ENCODE peak calls at places on chromosomes 4 and X, in nine cellular contexts. O is foreskin fibroblast; E is heart left ventricle; R is GM12892; Q is activated CD4-positive, alpha-beta T cell treated with anti-CD3 and anti-CD28 coated beads, Interleukin-2, amount 50 U/mL, for 24 hours; F is GM04503; D is DMS79; K is memory B cell; N is activated CD4-positive, CD25-positive, alpha-beta regulatory T cell treated with anti-CD3 and anti-CD28 coated beads, Interleukin-2, amount 50 U/mL, for 72 hours. I is an unnamed sample.

GRCh38 chr4:107757860-107758476 is 37.9 kb upstream of the PAPSS1 start:
- DNase-seq in O (no peak), E (no peak), R (no peak), Q (no peak), F (peak; percentile 10), D (no peak), K (no peak), N (no peak), I (no peak)

GRCh38 chrX:126167560-126167959 is 1.5 kb upstream of the DCAF12L2 start:
- DNase-seq in O (no peak), E (no peak), R (no peak), Q (no peak), F (no peak), D (no peak), K (no peak), N (no peak), I (no peak)

GRCh38 chr4:185868983-185869938 is 57.3 kb upstream of the SORBS2 start:
- DNase-seq in O (no peak), E (no peak), R (no peak), Q (no peak), F (no peak), D (no peak), K (no peak), N (no peak), I (no peak)

GRCh38 chr4:37562592-37562991 is 123.6 kb downstream of the RELL1 start:
- DNase-seq in O (no peak), E (no peak), R (no peak), Q (no peak), F (no peak), D (no peak), K (no peak), N (no peak), I (no peak)

GRCh38 chr4:76214269-76214628 is 625 bp upstream of the SCARB2 start:
- DNase-seq in O (no peak), E (no peak), R (no peak), Q (no peak), F (no peak), D (no peak), K (no peak), N (no peak), I (no peak)

GRCh38 chrX:19388064-19388679 is 44.4 kb downstream of the PDHA1 start:
- DNase-seq in O (no peak), E (no peak), R (no peak), Q (no peak), F (no peak), D (peak; percentile 43), K (no peak), N (no peak), I (no peak)

GRCh38 chrX:153722704-153723350 is 1.4 kb downstream of the BCAP31 start:
- DNase-seq in O (no peak), E (no peak), R (no peak), Q (no peak), F (no peak), D (no peak), K (no peak), N (no peak), I (no peak)

GRCh38 chrX:36978886-36979285 is 29.3 kb upstream of the FAM47C start:
- DNase-seq in O (no peak), E (no peak), R (no peak), Q (no peak), F (no peak), D (no peak), K (no peak), N (no peak), I (no peak)

GRCh38 chr4:140052050-140052449 is 101.9 kb downstream of the MAML3 start:
- DNase-seq in O (peak; percentile 29), E (peak; percentile 51), R (no peak), Q (no peak), F (no peak), D (no peak), K (no peak), N (no peak), I (peak; percentile 22)

GRCh38 chr4:138945401-138945800 is 70.2 kb upstream of the NOCT start:
- DNase-seq in O (no peak), E (no peak), R (no peak), Q (no peak), F (no peak), D (no peak), K (no peak), N (no peak), I (no peak)

GRCh38 chrX:33726281-33727160 is 405.6 kb downstream of the FAM47A start:
- DNase-seq in O (no peak), E (no peak), R (no peak), Q (no peak), F (no peak), D (no peak), K (no peak), N (no peak), I (no peak)

GRCh38 chr4:25234390-25235367 is 846 bp downstream of the PI4K2B start:
- DNase-seq in O (peak; percentile 68), E (peak; percentile 45), R (peak; percentile 31), Q (peak; percentile 49), F (peak; percentile 61), D (peak; percentile 23), K (peak; percentile 65), N (peak; percentile 63), I (peak; percentile 44)

GRCh38 chrX:1592128-1592862 is 891 bp downstream of the AKAP17A start:
- DNase-seq in O (peak; percentile 15), E (no peak), R (peak; percentile 74), Q (no peak), F (no peak), D (no peak), K (no peak), N (no peak), I (peak; percentile 36)

GRCh38 chr4:48341776-48342558 is 638 bp downstream of the SLAIN2 start:
- DNase-seq in O (no peak), E (peak; percentile 67), R (peak; percentile 32), Q (peak; percentile 9), F (no peak), D (peak; percentile 5), K (peak; percentile 4), N (peak; percentile 63), I (peak; percentile 72)

GRCh38 chr4:2260336-2261109 is 1.4 kb downstream of the MXD4 start:
- DNase-seq in O (no peak), E (peak; percentile 22), R (no peak), Q (no peak), F (no peak), D (no peak), K (no peak), N (peak; percentile 30), I (peak; percentile 10)

GRCh38 chr4:114400531-114400930 is 198.1 kb upstream of the UGT8 start:
- DNase-seq in O (peak; percentile 11), E (no peak), R (no peak), Q (no peak), F (no peak), D (no peak), K (no peak), N (no peak), I (no peak)

GRCh38 chrX:3598046-3598605 is 115.3 kb downstream of the PRKX start:
- DNase-seq in O (no peak), E (no peak), R (no peak), Q (no peak), F (no peak), D (no peak), K (no peak), N (no peak), I (no peak)

GRCh38 chr4:73212982-73213730 is 45.4 kb downstream of the ANKRD17 start:
- DNase-seq in O (no peak), E (no peak), R (no peak), Q (no peak), F (no peak), D (no peak), K (no peak), N (no peak), I (no peak)

GRCh38 chrX:88202149-88202548 is 544.9 kb upstream of the CPXCR1 start:
- DNase-seq in O (no peak), E (no peak), R (no peak), Q (no peak), F (no peak), D (no peak), K (no peak), N (no peak), I (no peak)

GRCh38 chrX:118655561-118656246 is 71.7 kb upstream of the IL13RA1 start:
- DNase-seq in O (peak; percentile 55), E (no peak), R (no peak), Q (no peak), F (peak; percentile 27), D (no peak), K (no peak), N (no peak), I (no peak)

GRCh38 chr4:34105311-34105710 is 2139.0 kb downstream of the ARAP2 start:
- DNase-seq in O (peak; percentile 21), E (no peak), R (no peak), Q (no peak), F (no peak), D (no peak), K (no peak), N (no peak), I (no peak)

GRCh38 chr4:121728066-121728465 is 31.3 kb upstream of the ANXA5 start:
- DNase-seq in O (peak; percentile 89), E (no peak), R (no peak), Q (no peak), F (peak; percentile 99), D (no peak), K (no peak), N (no peak), I (no peak)

GRCh38 chrX:9670136-9670905 is 95.3 kb downstream of the GPR143 start:
- DNase-seq in O (no peak), E (no peak), R (no peak), Q (no peak), F (no peak), D (no peak), K (no peak), N (no peak), I (no peak)

GRCh38 chr4:55851885-55852284 is 1.6 kb upstream of the EXOC1 start:
- DNase-seq in O (no peak), E (no peak), R (no peak), Q (no peak), F (no peak), D (no peak), K (no peak), N (no peak), I (no peak)

GRCh38 chr4:87985097-87985886 is 9.8 kb downstream of the SPP1 start:
- DNase-seq in O (peak; percentile 39), E (peak; percentile 44), R (no peak), Q (no peak), F (no peak), D (no peak), K (no peak), N (peak; percentile 44), I (peak; percentile 74)